ENCODE peak calls at places on chromosomes 6 and 20, in six cellular contexts. One of them, this sample, is unnamed.

GRCh38 chr6:12233693-12234551 is 56.2 kb upstream of the EDN1 start:
- DNase-seq in H9: peak; percentile 39
- DNase-seq in IMR-90: peak; percentile 84
- DNase-seq in H1: no peak
- DNase-seq in neuronal stem cell: peak; percentile 11
- DNase-seq in mesenchymal stem cell: peak; percentile 83
- DNase-seq in this sample: peak; percentile 16

GRCh38 chr6:121951918-121952379 is 447.5 kb upstream of the HSF2 start:
- DNase-seq in mesenchymal stem cell: peak; percentile 68
- DNase-seq in H9: no peak
- DNase-seq in IMR-90: peak; percentile 80
- DNase-seq in neuronal stem cell: no peak
- DNase-seq in H1: no peak
- DNase-seq in this sample: no peak

GRCh38 chr6:63224179-63224578 is 12.9 kb downstream of the FKBP1C start:
- DNase-seq in neuronal stem cell: no peak
- DNase-seq in IMR-90: no peak
- DNase-seq in H1: no peak
- DNase-seq in mesenchymal stem cell: no peak
- DNase-seq in H9: no peak
- DNase-seq in this sample: no peak

GRCh38 chr6:127812985-127813681 is 87.7 kb downstream of the THEMIS start:
- DNase-seq in mesenchymal stem cell: no peak
- DNase-seq in neuronal stem cell: no peak
- DNase-seq in H9: no peak
- DNase-seq in IMR-90: no peak
- DNase-seq in H1: no peak
- DNase-seq in this sample: no peak

GRCh38 chr6:140436023-140436811 is 1061.8 kb upstream of the CITED2 start:
- DNase-seq in H9: peak; percentile 65
- DNase-seq in mesenchymal stem cell: peak; percentile 71
- DNase-seq in neuronal stem cell: peak; percentile 29
- DNase-seq in IMR-90: peak; percentile 67
- DNase-seq in H1: no peak
- DNase-seq in this sample: peak; percentile 74

GRCh38 chr6:169247991-169248390 is 5.7 kb downstream of the THBS2 start:
- DNase-seq in IMR-90: no peak
- DNase-seq in mesenchymal stem cell: no peak
- DNase-seq in H9: no peak
- DNase-seq in H1: no peak
- DNase-seq in neuronal stem cell: no peak
- DNase-seq in this sample: no peak

GRCh38 chr6:110537208-110538123 is 61.1 kb upstream of the SLC22A16 start:
- DNase-seq in IMR-90: peak; percentile 97
- DNase-seq in neuronal stem cell: no peak
- DNase-seq in H9: no peak
- DNase-seq in mesenchymal stem cell: peak; percentile 96
- DNase-seq in H1: no peak
- DNase-seq in this sample: peak; percentile 72

GRCh38 chr6:121521164-121521555 is 85.7 kb downstream of the GJA1 start:
- DNase-seq in H9: no peak
- DNase-seq in mesenchymal stem cell: no peak
- DNase-seq in IMR-90: peak; percentile 0
- DNase-seq in neuronal stem cell: no peak
- DNase-seq in H1: no peak
- DNase-seq in this sample: peak; percentile 41

GRCh38 chr6:106468935-106469334 is 108.4 kb downstream of the CRYBG1 start:
- DNase-seq in neuronal stem cell: no peak
- DNase-seq in IMR-90: no peak
- DNase-seq in mesenchymal stem cell: no peak
- DNase-seq in H9: no peak
- DNase-seq in H1: no peak
- DNase-seq in this sample: no peak

GRCh38 chr20:33664762-33665144 is 2.0 kb upstream of the ACTL10 start:
- DNase-seq in neuronal stem cell: no peak
- DNase-seq in H1: no peak
- DNase-seq in IMR-90: no peak
- DNase-seq in H9: no peak
- DNase-seq in mesenchymal stem cell: peak; percentile 22
- DNase-seq in this sample: no peak

GRCh38 chr6:167832497-167833395 is 6.0 kb downstream of the AFDN start:
- DNase-seq in H9: no peak
- DNase-seq in IMR-90: peak; percentile 33
- DNase-seq in mesenchymal stem cell: no peak
- DNase-seq in H1: no peak
- DNase-seq in neuronal stem cell: no peak
- DNase-seq in this sample: no peak

GRCh38 chr6:30282522-30282921 is 44.2 kb upstream of the TRIM39 start:
- DNase-seq in H1: no peak
- DNase-seq in mesenchymal stem cell: no peak
- DNase-seq in neuronal stem cell: no peak
- DNase-seq in IMR-90: no peak
- DNase-seq in H9: no peak
- DNase-seq in this sample: no peak

GRCh38 chr6:69933239-69933638 is 66.9 kb downstream of the COL19A1 start:
- DNase-seq in H1: no peak
- DNase-seq in H9: no peak
- DNase-seq in IMR-90: peak; percentile 4
- DNase-seq in mesenchymal stem cell: peak; percentile 86
- DNase-seq in neuronal stem cell: no peak
- DNase-seq in this sample: no peak

GRCh38 chr6:109447878-109448555 is 7.5 kb downstream of the SMPD2 start:
- DNase-seq in neuronal stem cell: no peak
- DNase-seq in H1: peak; percentile 48
- DNase-seq in H9: no peak
- DNase-seq in IMR-90: no peak
- DNase-seq in mesenchymal stem cell: no peak
- DNase-seq in this sample: no peak

GRCh38 chr20:16240355-16240754 is 332.9 kb downstream of the KIF16B start:
- DNase-seq in H1: no peak
- DNase-seq in H9: no peak
- DNase-seq in neuronal stem cell: no peak
- DNase-seq in IMR-90: no peak
- DNase-seq in mesenchymal stem cell: no peak
- DNase-seq in this sample: no peak

GRCh38 chr20:18496740-18497592 is at the start of gene RBBP9:
- DNase-seq in neuronal stem cell: peak; percentile 82
- DNase-seq in IMR-90: peak; percentile 73
- DNase-seq in mesenchymal stem cell: peak; percentile 81
- DNase-seq in H1: peak; percentile 90
- DNase-seq in H9: peak; percentile 90
- DNase-seq in this sample: peak; percentile 82
- H4K8ac ChIP-seq in neuronal stem cell: no peak within 1 kb of the TSS
- H4K8ac ChIP-seq in IMR-90: peak within 1 kb of the TSS; percentile 77
- H4K8ac ChIP-seq in mesenchymal stem cell: peak within 1 kb of the TSS; percentile 35
- H4K8ac ChIP-seq in H1: peak within 1 kb of the TSS; percentile 91
- H4K8ac ChIP-seq in H9: no peak within 1 kb of the TSS
- H4K8ac ChIP-seq in this sample: peak within 1 kb of the TSS; percentile 89

GRCh38 chr6:160714731-160715130 is 12.7 kb downstream of the PLG start:
- DNase-seq in mesenchymal stem cell: no peak
- DNase-seq in neuronal stem cell: no peak
- DNase-seq in H9: no peak
- DNase-seq in H1: no peak
- DNase-seq in IMR-90: no peak
- DNase-seq in this sample: no peak
- H3K14ac ChIP-seq in mesenchymal stem cell: no peak overlapping the region
- H3K14ac ChIP-seq in neuronal stem cell: no peak overlapping the region
- H3K14ac ChIP-seq in H9: no peak overlapping the region
- H3K14ac ChIP-seq in H1: no peak overlapping the region
- H3K14ac ChIP-seq in IMR-90: no peak overlapping the region
- H3K14ac ChIP-seq in this sample: no peak overlapping the region

GRCh38 chr6:73520688-73521350 is at the start of gene EEF1A1:
- DNase-seq in H9: peak; percentile 99
- DNase-seq in IMR-90: peak; percentile 100
- DNase-seq in H1: peak; percentile 97
- DNase-seq in mesenchymal stem cell: peak; percentile 100
- DNase-seq in neuronal stem cell: peak; percentile 99
- DNase-seq in this sample: peak; percentile 100

GRCh38 chr6:73525546-73526330 is 4.9 kb upstream of the EEF1A1 start:
- DNase-seq in neuronal stem cell: no peak
- DNase-seq in IMR-90: peak; percentile 74
- DNase-seq in H9: no peak
- DNase-seq in H1: no peak
- DNase-seq in mesenchymal stem cell: no peak
- DNase-seq in this sample: peak; percentile 62

GRCh38 chr6:73521351-73522254 is 771 bp upstream of the EEF1A1 start:
- DNase-seq in H1: peak; percentile 91
- DNase-seq in H9: no peak
- DNase-seq in neuronal stem cell: no peak
- DNase-seq in mesenchymal stem cell: peak; percentile 95
- DNase-seq in IMR-90: peak; percentile 91
- DNase-seq in this sample: peak; percentile 76

GRCh38 chr6:73519943-73520687 is 717 bp downstream of the EEF1A1 start:
- DNase-seq in H1: peak; percentile 64
- DNase-seq in neuronal stem cell: no peak
- DNase-seq in H9: peak; percentile 35
- DNase-seq in IMR-90: peak; percentile 78
- DNase-seq in mesenchymal stem cell: peak; percentile 86
- DNase-seq in this sample: peak; percentile 83

GRCh38 chr6:73523434-73524123 is 2.7 kb upstream of the EEF1A1 start:
- DNase-seq in neuronal stem cell: no peak
- DNase-seq in H1: peak; percentile 67
- DNase-seq in mesenchymal stem cell: no peak
- DNase-seq in IMR-90: peak; percentile 16
- DNase-seq in H9: peak; percentile 66
- DNase-seq in this sample: peak; percentile 93
- H4K8ac ChIP-seq in neuronal stem cell: no peak overlapping the region
- H4K8ac ChIP-seq in H1: peak overlapping the region; percentile 86
- H4K8ac ChIP-seq in mesenchymal stem cell: peak overlapping the region; percentile 97
- H4K8ac ChIP-seq in IMR-90: peak overlapping the region; percentile 87
- H4K8ac ChIP-seq in H9: no peak overlapping the region
- H4K8ac ChIP-seq in this sample: peak overlapping the region; percentile 51

GRCh38 chr6:84166395-84166794 is 61.0 kb downstream of the CEP162 start:
- DNase-seq in IMR-90: no peak
- DNase-seq in H9: no peak
- DNase-seq in mesenchymal stem cell: no peak
- DNase-seq in neuronal stem cell: no peak
- DNase-seq in H1: no peak
- DNase-seq in this sample: no peak

GRCh38 chr6:84177253-84177652 is 50.2 kb downstream of the CEP162 start:
- DNase-seq in neuronal stem cell: no peak
- DNase-seq in H1: no peak
- DNase-seq in H9: no peak
- DNase-seq in IMR-90: no peak
- DNase-seq in mesenchymal stem cell: no peak
- DNase-seq in this sample: no peak

GRCh38 chr6:84172574-84172973 is 54.9 kb downstream of the CEP162 start:
- DNase-seq in H1: no peak
- DNase-seq in neuronal stem cell: no peak
- DNase-seq in H9: no peak
- DNase-seq in mesenchymal stem cell: no peak
- DNase-seq in IMR-90: no peak
- DNase-seq in this sample: no peak

DNA sequence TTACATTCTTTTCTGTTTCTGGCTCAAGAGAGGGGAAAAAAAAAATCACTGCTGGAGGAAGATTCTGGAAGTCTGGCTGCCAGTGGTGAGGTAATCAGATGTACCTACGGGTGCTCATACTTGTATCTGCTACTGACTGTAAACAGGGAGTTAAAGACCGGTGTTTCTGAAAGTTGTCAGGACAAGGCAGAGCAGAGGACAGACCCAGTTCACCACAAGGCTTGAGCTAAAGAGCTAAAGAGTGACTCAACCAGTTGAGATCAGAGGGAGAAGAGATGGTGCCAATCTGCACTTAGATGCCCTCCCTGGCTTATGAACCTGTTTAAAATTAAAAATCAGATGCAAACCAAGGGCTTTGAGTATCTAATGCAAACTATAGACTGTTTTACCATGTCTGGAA is 55.4 kb downstream of the CEP162 start:
- DNase-seq in neuronal stem cell: no peak
- DNase-seq in H9: no peak
- DNase-seq in H1: no peak
- DNase-seq in IMR-90: no peak
- DNase-seq in mesenchymal stem cell: no peak
- DNase-seq in this sample: no peak
- H3K14ac ChIP-seq in neuronal stem cell: no peak overlapping the region
- H3K14ac ChIP-seq in H9: no peak overlapping the region
- H3K14ac ChIP-seq in H1: no peak overlapping the region
- H3K14ac ChIP-seq in IMR-90: no peak overlapping the region
- H3K14ac ChIP-seq in mesenchymal stem cell: no peak overlapping the region
- H3K14ac ChIP-seq in this sample: no peak overlapping the region

DNA sequence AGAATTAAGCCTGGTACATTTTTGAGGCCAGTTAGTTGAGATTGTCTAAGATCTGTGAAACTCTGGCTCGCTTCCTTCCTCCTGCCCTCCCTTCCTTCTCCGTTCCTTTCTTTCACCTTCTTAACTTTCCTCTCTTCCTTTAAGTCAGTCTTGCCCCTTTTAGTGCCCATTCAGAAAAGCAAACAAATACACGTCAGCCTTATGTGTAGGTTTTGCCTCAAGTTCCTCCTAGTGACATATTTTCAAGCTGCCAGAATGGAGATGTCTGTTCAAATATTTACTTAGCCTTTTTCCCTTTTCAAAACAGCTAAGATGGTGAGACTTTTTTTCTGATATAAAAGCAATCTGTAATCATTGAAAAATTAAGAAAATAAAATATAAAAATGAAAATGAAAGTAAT is 178.4 kb downstream of the FARS2 start:
- DNase-seq in IMR-90: no peak
- DNase-seq in H1: no peak
- DNase-seq in H9: no peak
- DNase-seq in neuronal stem cell: no peak
- DNase-seq in mesenchymal stem cell: no peak
- DNase-seq in this sample: no peak
- H4K8ac ChIP-seq in IMR-90: no peak overlapping the region
- H4K8ac ChIP-seq in H1: no peak overlapping the region
- H4K8ac ChIP-seq in H9: no peak overlapping the region
- H4K8ac ChIP-seq in neuronal stem cell: no peak overlapping the region
- H4K8ac ChIP-seq in mesenchymal stem cell: no peak overlapping the region
- H4K8ac ChIP-seq in this sample: no peak overlapping the region

GRCh38 chr6:25144919-25145318 is 134.3 kb upstream of the CARMIL1 start:
- DNase-seq in neuronal stem cell: no peak
- DNase-seq in H1: no peak
- DNase-seq in mesenchymal stem cell: no peak
- DNase-seq in IMR-90: no peak
- DNase-seq in H9: no peak
- DNase-seq in this sample: no peak
- H3K14ac ChIP-seq in neuronal stem cell: no peak overlapping the region
- H3K14ac ChIP-seq in H1: no peak overlapping the region
- H3K14ac ChIP-seq in mesenchymal stem cell: no peak overlapping the region
- H3K14ac ChIP-seq in IMR-90: no peak overlapping the region
- H3K14ac ChIP-seq in H9: no peak overlapping the region
- H3K14ac ChIP-seq in this sample: no peak overlapping the region

GRCh38 chr20:31573555-31574295 is 31.4 kb upstream of the ID1 start:
- DNase-seq in neuronal stem cell: no peak
- DNase-seq in H1: no peak
- DNase-seq in H9: no peak
- DNase-seq in IMR-90: no peak
- DNase-seq in mesenchymal stem cell: peak; percentile 47
- DNase-seq in this sample: no peak
- H4K8ac ChIP-seq in neuronal stem cell: no peak overlapping the region
- H4K8ac ChIP-seq in H1: peak overlapping the region; percentile 42
- H4K8ac ChIP-seq in H9: no peak overlapping the region
- H4K8ac ChIP-seq in IMR-90: peak overlapping the region; percentile 90
- H4K8ac ChIP-seq in mesenchymal stem cell: peak overlapping the region; percentile 97
- H4K8ac ChIP-seq in this sample: peak overlapping the region; percentile 98